ENCODE peak calls at places on chromosomes 7 and 10, in eight cellular contexts. One of them, this sample, is unnamed.

GRCh38 chr10:33483124-33483794 is 148.8 kb upstream of the NRP1 start:
- DNase-seq in GM18507: no peak
- DNase-seq in fibroblast of mammary gland: no peak
- DNase-seq in astrocyte: no peak
- DNase-seq in GM20000: no peak
- DNase-seq in activated CD4-positive, alpha-beta T cell treated with anti-CD3 and anti-CD28 coated beads, Interleukin-2, amount 50 U/mL, for 1 hour: no peak
- DNase-seq in MCF 10A: no peak
- DNase-seq in NCI-H446: no peak
- DNase-seq in this sample: no peak

GRCh38 chr10:20955355-20955893 is 58.3 kb upstream of the NEBL start:
- DNase-seq in astrocyte: no peak
- DNase-seq in fibroblast of mammary gland: peak
- DNase-seq in MCF 10A: peak
- DNase-seq in GM20000: no peak
- DNase-seq in NCI-H446: no peak
- DNase-seq in GM18507: no peak
- DNase-seq in activated CD4-positive, alpha-beta T cell treated with anti-CD3 and anti-CD28 coated beads, Interleukin-2, amount 50 U/mL, for 1 hour: no peak
- DNase-seq in this sample: no peak

GRCh38 chr10:97319671-97320479 is 804 bp downstream of the FRAT1 start:
- DNase-seq in astrocyte: no peak
- DNase-seq in fibroblast of mammary gland: peak
- DNase-seq in MCF 10A: no peak
- DNase-seq in NCI-H446: no peak
- DNase-seq in activated CD4-positive, alpha-beta T cell treated with anti-CD3 and anti-CD28 coated beads, Interleukin-2, amount 50 U/mL, for 1 hour: peak
- DNase-seq in GM18507: no peak
- DNase-seq in GM20000: peak
- DNase-seq in this sample: no peak

GRCh38 chr10:124733566-124734245 is 10.5 kb downstream of the FAM53B start:
- DNase-seq in GM18507: no peak
- DNase-seq in NCI-H446: no peak
- DNase-seq in GM20000: no peak
- DNase-seq in fibroblast of mammary gland: no peak
- DNase-seq in MCF 10A: no peak
- DNase-seq in activated CD4-positive, alpha-beta T cell treated with anti-CD3 and anti-CD28 coated beads, Interleukin-2, amount 50 U/mL, for 1 hour: no peak
- DNase-seq in astrocyte: no peak
- DNase-seq in this sample: no peak

GRCh38 chr10:123879596-123880257 is 11.9 kb downstream of the CPXM2 start:
- DNase-seq in NCI-H446: no peak
- DNase-seq in GM20000: no peak
- DNase-seq in activated CD4-positive, alpha-beta T cell treated with anti-CD3 and anti-CD28 coated beads, Interleukin-2, amount 50 U/mL, for 1 hour: no peak
- DNase-seq in fibroblast of mammary gland: no peak
- DNase-seq in astrocyte: no peak
- DNase-seq in GM18507: no peak
- DNase-seq in MCF 10A: no peak
- DNase-seq in this sample: no peak

GRCh38 chr7:28536259-28536658 is 123.9 kb downstream of the CREB5 start:
- DNase-seq in GM18507: no peak
- DNase-seq in NCI-H446: no peak
- DNase-seq in fibroblast of mammary gland: peak
- DNase-seq in GM20000: no peak
- DNase-seq in MCF 10A: peak
- DNase-seq in astrocyte: peak
- DNase-seq in activated CD4-positive, alpha-beta T cell treated with anti-CD3 and anti-CD28 coated beads, Interleukin-2, amount 50 U/mL, for 1 hour: no peak
- DNase-seq in this sample: peak

GRCh38 chr10:71966046-71967004 is 2.1 kb downstream of the CHST3 start:
- DNase-seq in GM18507: no peak
- DNase-seq in activated CD4-positive, alpha-beta T cell treated with anti-CD3 and anti-CD28 coated beads, Interleukin-2, amount 50 U/mL, for 1 hour: no peak
- DNase-seq in MCF 10A: peak
- DNase-seq in astrocyte: peak
- DNase-seq in GM20000: no peak
- DNase-seq in NCI-H446: no peak
- DNase-seq in fibroblast of mammary gland: peak
- DNase-seq in this sample: peak

GRCh38 chr7:78472519-78472918 is 673.9 kb downstream of the PHTF2 start:
- DNase-seq in NCI-H446: no peak
- DNase-seq in astrocyte: peak
- DNase-seq in GM20000: no peak
- DNase-seq in activated CD4-positive, alpha-beta T cell treated with anti-CD3 and anti-CD28 coated beads, Interleukin-2, amount 50 U/mL, for 1 hour: no peak
- DNase-seq in GM18507: no peak
- DNase-seq in MCF 10A: no peak
- DNase-seq in fibroblast of mammary gland: peak
- DNase-seq in this sample: peak

GRCh38 chr10:92239600-92240288 is 51.1 kb downstream of the CPEB3 start:
- DNase-seq in GM18507: peak
- DNase-seq in fibroblast of mammary gland: no peak
- DNase-seq in GM20000: peak
- DNase-seq in activated CD4-positive, alpha-beta T cell treated with anti-CD3 and anti-CD28 coated beads, Interleukin-2, amount 50 U/mL, for 1 hour: peak
- DNase-seq in MCF 10A: peak
- DNase-seq in NCI-H446: no peak
- DNase-seq in astrocyte: peak
- DNase-seq in this sample: peak

GRCh38 chr7:125568799-125569198 is 639.2 kb upstream of the POT1 start:
- DNase-seq in GM20000: peak
- DNase-seq in NCI-H446: no peak
- DNase-seq in fibroblast of mammary gland: no peak
- DNase-seq in astrocyte: no peak
- DNase-seq in activated CD4-positive, alpha-beta T cell treated with anti-CD3 and anti-CD28 coated beads, Interleukin-2, amount 50 U/mL, for 1 hour: no peak
- DNase-seq in MCF 10A: no peak
- DNase-seq in GM18507: no peak
- DNase-seq in this sample: no peak

GRCh38 chr7:91759205-91759863 is 121.2 kb downstream of the MTERF1 start:
- DNase-seq in activated CD4-positive, alpha-beta T cell treated with anti-CD3 and anti-CD28 coated beads, Interleukin-2, amount 50 U/mL, for 1 hour: no peak
- DNase-seq in MCF 10A: peak
- DNase-seq in GM20000: no peak
- DNase-seq in astrocyte: peak
- DNase-seq in GM18507: no peak
- DNase-seq in fibroblast of mammary gland: peak
- DNase-seq in NCI-H446: no peak
- DNase-seq in this sample: no peak

GRCh38 chr10:114990991-114991390 is 53.0 kb downstream of the TRUB1 start:
- DNase-seq in GM20000: no peak
- DNase-seq in NCI-H446: no peak
- DNase-seq in fibroblast of mammary gland: no peak
- DNase-seq in astrocyte: no peak
- DNase-seq in MCF 10A: no peak
- DNase-seq in GM18507: no peak
- DNase-seq in activated CD4-positive, alpha-beta T cell treated with anti-CD3 and anti-CD28 coated beads, Interleukin-2, amount 50 U/mL, for 1 hour: no peak
- DNase-seq in this sample: no peak

GRCh38 chr7:2043316-2044039 is 189.3 kb downstream of the MAD1L1 start:
- DNase-seq in MCF 10A: no peak
- DNase-seq in astrocyte: no peak
- DNase-seq in NCI-H446: no peak
- DNase-seq in fibroblast of mammary gland: no peak
- DNase-seq in GM18507: no peak
- DNase-seq in GM20000: no peak
- DNase-seq in activated CD4-positive, alpha-beta T cell treated with anti-CD3 and anti-CD28 coated beads, Interleukin-2, amount 50 U/mL, for 1 hour: no peak
- DNase-seq in this sample: no peak

GRCh38 chr10:20877986-20878979 is 18.8 kb downstream of the NEBL start:
- DNase-seq in MCF 10A: no peak
- DNase-seq in fibroblast of mammary gland: peak
- DNase-seq in NCI-H446: no peak
- DNase-seq in astrocyte: peak
- DNase-seq in GM20000: no peak
- DNase-seq in activated CD4-positive, alpha-beta T cell treated with anti-CD3 and anti-CD28 coated beads, Interleukin-2, amount 50 U/mL, for 1 hour: no peak
- DNase-seq in GM18507: no peak
- DNase-seq in this sample: peak

GRCh38 chr10:70782401-70783055 is 2.6 kb downstream of the TBATA start:
- DNase-seq in fibroblast of mammary gland: no peak
- DNase-seq in GM18507: no peak
- DNase-seq in NCI-H446: no peak
- DNase-seq in MCF 10A: no peak
- DNase-seq in astrocyte: no peak
- DNase-seq in GM20000: no peak
- DNase-seq in activated CD4-positive, alpha-beta T cell treated with anti-CD3 and anti-CD28 coated beads, Interleukin-2, amount 50 U/mL, for 1 hour: no peak
- DNase-seq in this sample: no peak

GRCh38 chr7:100119701-100120517 is 475 bp downstream of the CNPY4 start:
- DNase-seq in activated CD4-positive, alpha-beta T cell treated with anti-CD3 and anti-CD28 coated beads, Interleukin-2, amount 50 U/mL, for 1 hour: peak
- DNase-seq in fibroblast of mammary gland: peak
- DNase-seq in MCF 10A: peak
- DNase-seq in GM18507: peak
- DNase-seq in astrocyte: peak
- DNase-seq in NCI-H446: peak
- DNase-seq in GM20000: peak
- DNase-seq in this sample: no peak

GRCh38 chr7:45659496-45660139 is 85.5 kb downstream of the ADCY1 start:
- DNase-seq in fibroblast of mammary gland: no peak
- DNase-seq in GM18507: no peak
- DNase-seq in activated CD4-positive, alpha-beta T cell treated with anti-CD3 and anti-CD28 coated beads, Interleukin-2, amount 50 U/mL, for 1 hour: no peak
- DNase-seq in MCF 10A: no peak
- DNase-seq in NCI-H446: no peak
- DNase-seq in astrocyte: no peak
- DNase-seq in GM20000: no peak
- DNase-seq in this sample: no peak

GRCh38 chr10:69885379-69886156 is 83.9 kb downstream of the COL13A1 start:
- DNase-seq in fibroblast of mammary gland: no peak
- DNase-seq in astrocyte: no peak
- DNase-seq in GM20000: no peak
- DNase-seq in NCI-H446: no peak
- DNase-seq in GM18507: no peak
- DNase-seq in activated CD4-positive, alpha-beta T cell treated with anti-CD3 and anti-CD28 coated beads, Interleukin-2, amount 50 U/mL, for 1 hour: no peak
- DNase-seq in MCF 10A: no peak
- DNase-seq in this sample: no peak

GRCh38 chr7:133796778-133797177 is 330.4 kb upstream of the LRGUK start:
- DNase-seq in fibroblast of mammary gland: no peak
- DNase-seq in NCI-H446: peak
- DNase-seq in GM20000: no peak
- DNase-seq in MCF 10A: no peak
- DNase-seq in astrocyte: no peak
- DNase-seq in activated CD4-positive, alpha-beta T cell treated with anti-CD3 and anti-CD28 coated beads, Interleukin-2, amount 50 U/mL, for 1 hour: no peak
- DNase-seq in GM18507: no peak
- DNase-seq in this sample: no peak

GRCh38 chr7:140922741-140923345 is 1.9 kb downstream of the BRAF start:
- DNase-seq in activated CD4-positive, alpha-beta T cell treated with anti-CD3 and anti-CD28 coated beads, Interleukin-2, amount 50 U/mL, for 1 hour: no peak
- DNase-seq in GM20000: no peak
- DNase-seq in fibroblast of mammary gland: no peak
- DNase-seq in NCI-H446: no peak
- DNase-seq in astrocyte: no peak
- DNase-seq in MCF 10A: no peak
- DNase-seq in GM18507: no peak
- DNase-seq in this sample: no peak

GRCh38 chr7:131188367-131189339 is 139.0 kb upstream of the MKLN1 start:
- DNase-seq in GM18507: peak
- DNase-seq in NCI-H446: peak
- DNase-seq in astrocyte: peak
- DNase-seq in activated CD4-positive, alpha-beta T cell treated with anti-CD3 and anti-CD28 coated beads, Interleukin-2, amount 50 U/mL, for 1 hour: peak
- DNase-seq in fibroblast of mammary gland: peak
- DNase-seq in GM20000: peak
- DNase-seq in MCF 10A: peak
- DNase-seq in this sample: peak

This sample was measured in NCI-H226.